ENCODE peak calls at places on chromosomes 13 and 19, in seven cellular contexts. S is stomach, Q is HL-60, U is HCT116, M is breast epithelium, E is HepG2, Z is transverse colon. X is an unnamed sample.

GRCh38 chr13:44181938-44182337 is 191.7 kb upstream of the SERP2 start:
- DNase-seq in Q (no peak), E (no peak), U (no peak), S (no peak), M (no peak), Z (no peak), X (no peak)

GRCh38 chr19:43651758-43652545 is 12.3 kb upstream of the CADM4 start:
- DNase-seq in U (no peak), S (peak), E (peak), Q (peak), M (peak), Z (peak), X (no peak)

GRCh38 chr19:47158879-47159509 is 28.4 kb downstream of the SAE1 start:
- DNase-seq in M (no peak), U (no peak), Z (no peak), S (no peak), E (no peak), Q (no peak), X (no peak)

GRCh38 chr13:82358284-82358683 is 1524.0 kb downstream of the SLITRK1 start:
- DNase-seq in S (no peak), U (no peak), E (no peak), Z (no peak), M (no peak), Q (no peak), X (no peak)

GRCh38 chr19:13234518-13234917 is 84.3 kb downstream of the IER2 start:
- DNase-seq in E (peak), S (peak), Q (peak), Z (peak), M (no peak), U (peak), X (no peak)

GRCh38 chr13:28415994-28416411 is 78.9 kb downstream of the FLT1 start:
- DNase-seq in S (no peak), E (no peak), Q (peak), U (peak), Z (no peak), M (no peak), X (no peak)

GRCh38 chr13:114164681-114165429 is 14.2 kb upstream of the CFAP97D2 start:
- DNase-seq in Q (no peak), M (no peak), E (no peak), Z (no peak), S (no peak), U (no peak), X (no peak)

GRCh38 chr13:50080158-50080855 is 65.1 kb downstream of the KCNRG start:
- DNase-seq in Q (peak), M (no peak), U (no peak), S (no peak), Z (peak), E (peak), X (no peak)

GRCh38 chr13:50810468-50810867 is 33.0 kb downstream of the DLEU7 start:
- DNase-seq in M (no peak), E (no peak), Q (no peak), S (no peak), Z (no peak), U (no peak), X (no peak)

GRCh38 chr13:38880397-38880796 is 110.2 kb downstream of the STOML3 start:
- DNase-seq in E (no peak), M (no peak), S (no peak), Q (no peak), U (no peak), Z (no peak), X (no peak)

GRCh38 chr19:17324357-17325114 is 10.1 kb downstream of the ANO8 start:
- DNase-seq in Q (peak), U (no peak), E (no peak), S (no peak), M (no peak), Z (no peak), X (no peak)

GRCh38 chr19:48510421-48511268 is 990 bp downstream of the LMTK3 start:
- DNase-seq in Z (peak), E (no peak), Q (peak), U (no peak), M (peak), S (peak), X (no peak)

GRCh38 chr13:79749985-79750551 is 269.1 kb downstream of the NDFIP2 start:
- DNase-seq in Z (peak), Q (no peak), S (no peak), U (no peak), E (no peak), M (peak), X (no peak)

GRCh38 chr19:3670258-3670795 is 29.9 kb downstream of the PIP5K1C start:
- DNase-seq in Q (no peak), U (no peak), E (no peak), M (peak), Z (peak), S (peak), X (no peak)

GRCh38 chr19:19064811-19065745 is 1.3 kb downstream of the SLC25A42 start:
- DNase-seq in Z (peak), S (no peak), M (no peak), Q (no peak), U (no peak), E (no peak), X (no peak)

GRCh38 chr13:46401432-46401831 is 14.4 kb upstream of the RUBCNL start:
- DNase-seq in U (no peak), S (no peak), Z (no peak), E (no peak), M (no peak), Q (peak), X (no peak)

GRCh38 chr19:9883231-9883758 is 48.2 kb downstream of the PIN1 start:
- DNase-seq in S (no peak), M (no peak), Q (no peak), E (no peak), U (peak), Z (no peak), X (no peak)

GRCh38 chr13:27663947-27664346 is 42.3 kb downstream of the POLR1D start:
- DNase-seq in S (no peak), E (no peak), Q (no peak), Z (no peak), U (no peak), M (no peak), X (no peak)

GRCh38 chr13:92842145-92842544 is 384.5 kb upstream of the GPC6 start:
- DNase-seq in Q (no peak), E (no peak), Z (no peak), U (no peak), S (no peak), M (no peak), X (no peak)

GRCh38 chr13:37811441-37811840 is 58.1 kb downstream of the TRPC4 start:
- DNase-seq in Q (no peak), U (no peak), S (no peak), M (no peak), E (no peak), Z (no peak), X (no peak)

GRCh38 chr19:15028490-15028889 is 20.8 kb upstream of the CASP14 start:
- DNase-seq in M (no peak), E (no peak), Q (no peak), S (no peak), U (no peak), Z (no peak), X (no peak)

GRCh38 chr13:74573654-74574053 is 439.4 kb upstream of the KLF12 start:
- DNase-seq in Q (no peak), S (no peak), E (peak), Z (no peak), M (no peak), U (no peak), X (no peak)

GRCh38 chr19:49637865-49638350 is 2.0 kb downstream of the RRAS start:
- DNase-seq in Q (peak), Z (peak), M (peak), S (peak), U (no peak), E (no peak), X (no peak)

GRCh38 chr19:12665281-12665573 is 1.3 kb downstream of the MAN2B1 start:
- DNase-seq in U (no peak), M (no peak), Z (peak), E (no peak), Q (peak), S (peak), X (no peak)

GRCh38 chr19:58361900-58362271 is 665 bp downstream of the ZNF497 start:
- DNase-seq in Q (peak), M (peak), Z (peak), S (peak), U (peak), E (peak), X (no peak)

GRCh38 chr19:4636151-4636717 is 3.1 kb upstream of the TNFAIP8L1 start:
- DNase-seq in E (no peak), Q (peak), Z (peak), S (peak), U (no peak), M (peak), X (no peak)

GRCh38 chr13:110232146-110232545 is 74.8 kb downstream of the COL4A1 start:
- DNase-seq in E (no peak), U (no peak), M (no peak), S (no peak), Q (no peak), Z (no peak), X (no peak)

GRCh38 chr13:110233181-110233641 is 73.7 kb downstream of the COL4A1 start:
- DNase-seq in Z (no peak), Q (no peak), M (no peak), U (no peak), E (no peak), S (no peak), X (no peak)

GRCh38 chr13:110233682-110234280 is 73.2 kb downstream of the COL4A1 start:
- DNase-seq in Z (no peak), S (no peak), M (no peak), E (no peak), Q (no peak), U (no peak), X (no peak)

GRCh38 chr13:110231348-110232047 is 75.5 kb downstream of the COL4A1 start:
- DNase-seq in S (no peak), Q (no peak), Z (no peak), U (no peak), E (no peak), M (no peak), X (no peak)

GRCh38 chr13:110232756-110233155 is 74.2 kb downstream of the COL4A1 start:
- DNase-seq in E (no peak), M (no peak), U (no peak), S (no peak), Z (no peak), Q (no peak), X (no peak)
- H3K27ac ChIP-seq in E (no peak), M (peak), U (no peak), S (peak), Z (peak), Q (no peak), X (no peak)

GRCh38 chr13:33322965-33323668 is 37.6 kb upstream of the STARD13 start:
- DNase-seq in S (no peak), U (no peak), E (no peak), Z (no peak), Q (no peak), M (no peak), X (no peak)

GRCh38 chr13:33323766-33324525 is 38.4 kb upstream of the STARD13 start:
- DNase-seq in Z (no peak), S (no peak), Q (no peak), E (no peak), U (no peak), M (no peak), X (no peak)

GRCh38 chr13:33322474-33322827 is 36.9 kb upstream of the STARD13 start:
- DNase-seq in M (no peak), Z (peak), E (no peak), Q (no peak), S (no peak), U (no peak), X (no peak)

GRCh38 chr13:33319859-33320258 is 34.3 kb upstream of the STARD13 start:
- DNase-seq in M (no peak), Z (no peak), E (no peak), U (no peak), S (no peak), Q (no peak), X (no peak)

DNA sequence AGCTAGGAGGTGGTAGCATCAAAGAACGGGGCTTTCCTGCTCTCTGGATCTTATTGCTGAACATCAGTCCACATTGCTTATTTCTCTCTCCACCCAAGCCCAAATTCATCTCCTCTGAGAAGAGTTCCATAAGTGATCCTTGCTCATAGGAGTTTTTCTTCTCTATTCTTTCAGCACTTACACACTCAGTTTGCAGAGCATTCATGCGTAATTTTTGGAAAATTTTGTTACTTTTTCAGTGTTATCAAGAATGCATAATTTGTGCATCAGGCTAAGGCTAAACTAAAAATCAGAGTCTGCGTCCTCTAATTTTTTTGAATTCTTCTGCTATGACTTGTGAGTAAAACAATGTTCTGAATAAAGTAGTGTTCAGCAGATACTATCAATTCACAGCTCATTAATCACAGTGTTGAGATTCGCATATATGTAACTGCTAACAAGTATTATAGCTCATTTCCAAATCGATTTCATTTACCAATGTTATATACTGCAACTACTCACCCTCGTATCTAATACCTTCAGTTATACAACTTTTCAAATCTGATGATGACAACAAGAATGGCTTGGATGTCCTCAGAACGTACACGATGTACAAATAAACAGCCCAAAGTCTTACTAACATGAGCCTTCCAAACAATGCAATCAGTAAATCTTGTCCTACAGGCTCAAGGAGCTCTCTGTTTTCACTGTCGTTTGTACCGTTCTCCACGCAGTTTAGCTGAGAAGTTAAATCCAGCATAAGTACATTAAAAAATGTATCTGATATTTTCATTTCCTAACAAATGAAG is 36.3 kb upstream of the STARD13 start:
- DNase-seq in U (no peak), E (no peak), M (no peak), Q (no peak), S (no peak), Z (no peak), X (no peak)
- TF ChIP-seq POLR2AphosphoS5 in U (no peak), E (no peak), M (no peak), Q (no peak), S (no peak), Z (peak), X (no peak)

GRCh38 chr19:31071157-31071855 is 277.9 kb downstream of the TSHZ3 start:
- DNase-seq in Z (peak), E (no peak), U (no peak), Q (no peak), M (no peak), S (no peak), X (peak)

GRCh38 chr19:31073485-31074221 is 275.6 kb downstream of the TSHZ3 start:
- DNase-seq in Q (no peak), Z (no peak), M (no peak), S (no peak), U (no peak), E (no peak), X (peak)

GRCh38 chr19:31070126-31070525 is 279.1 kb downstream of the TSHZ3 start:
- DNase-seq in Q (no peak), U (no peak), S (no peak), Z (no peak), M (no peak), E (no peak), X (no peak)

GRCh38 chr19:31068268-31068667 is 281.0 kb downstream of the TSHZ3 start:
- DNase-seq in S (no peak), U (no peak), Z (no peak), E (no peak), Q (no peak), M (no peak), X (no peak)

DNA sequence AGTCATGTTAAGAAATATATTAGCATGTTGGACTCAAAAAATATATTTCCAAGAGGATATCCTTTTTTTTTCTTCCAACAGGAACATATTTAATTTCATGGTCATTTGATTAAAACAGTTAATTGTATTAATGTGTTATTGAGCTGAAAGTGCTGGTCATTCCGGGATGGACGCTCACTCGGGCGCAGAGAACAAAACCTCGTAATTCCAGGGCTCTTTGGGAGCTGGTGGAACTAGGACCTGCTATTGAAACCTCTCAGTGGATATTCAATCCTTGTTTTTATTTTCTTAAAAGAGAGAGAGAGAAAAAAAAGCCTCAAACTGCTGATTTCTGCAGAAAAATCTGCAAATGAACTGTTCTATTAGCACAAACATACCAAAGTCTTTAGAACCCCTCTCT is 278.6 kb downstream of the TSHZ3 start:
- DNase-seq in Q (no peak), Z (no peak), M (no peak), E (no peak), S (no peak), U (no peak), X (no peak)
- H3K27ac ChIP-seq in Q (no peak), Z (peak), M (no peak), E (no peak), S (no peak), U (no peak), X (peak)

GRCh38 chr19:1066748-1067340 is at the start of gene ARHGAP45:
- DNase-seq in Q (peak), S (peak), M (no peak), Z (peak), U (no peak), E (no peak), X (no peak)
- TF ChIP-seq POLR2AphosphoS5 in Q (no peak), S (no peak), M (no peak), Z (no peak), U (peak), E (no peak), X (no peak)